ENCODE peak calls at places on chromosomes 6 and 20, in eight cellular contexts. B is pancreas; K is esophagus muscularis mucosa; Z is ovary; S is IMR-90; N is OCI-LY7; A is naive thymus-derived CD4-positive, alpha-beta T cell; E is K562. D is an unnamed sample. For H3K4me1, the result is how much of the 10 kb centered on the place peaks cover.

GRCh38 chr20:5160882-5161281 is 34.1 kb downstream of the CDS2 start:
- DNase-seq in K (no peak), B (no peak), N (no peak), A (no peak), Z (no peak), S (peak), E (no peak), D (no peak)

GRCh38 chr6:4179960-4180652 is 44.7 kb upstream of the ECI2 start:
- DNase-seq in A (no peak), Z (no peak), K (peak), B (no peak), N (no peak), S (peak), E (no peak), D (no peak)

GRCh38 chr6:55888917-55889316 is 13.5 kb upstream of the BMP5 start:
- DNase-seq in E (no peak), B (no peak), K (no peak), S (no peak), A (no peak), N (no peak), Z (no peak), D (no peak)

GRCh38 chr6:25050356-25050755 is 114.6 kb upstream of the RIPOR2 start:
- DNase-seq in Z (no peak), A (peak), S (peak), E (no peak), K (no peak), N (peak), B (no peak), D (no peak)

GRCh38 chr20:57659131-57659788 is 39.0 kb upstream of the ZBP1 start:
- DNase-seq in K (no peak), Z (peak), S (no peak), B (peak), A (no peak), N (no peak), E (no peak), D (no peak)

GRCh38 chr6:1461207-1461606 is 71.8 kb downstream of the FOXF2 start:
- DNase-seq in S (peak), E (no peak), B (no peak), N (no peak), A (no peak), K (no peak), Z (no peak), D (no peak)

GRCh38 chr20:20603339-20603990 is 109.0 kb downstream of the RALGAPA2 start:
- DNase-seq in K (no peak), N (peak), A (no peak), E (no peak), Z (no peak), B (no peak), S (no peak), D (no peak)

GRCh38 chr6:143027058-143027457 is 33.6 kb upstream of the AIG1 start:
- DNase-seq in E (no peak), K (no peak), A (peak), B (peak), Z (no peak), N (peak), S (peak), D (peak)

GRCh38 chr6:14211596-14211961 is 94.0 kb downstream of the CD83 start:
- DNase-seq in A (no peak), N (no peak), Z (peak), S (peak), K (no peak), B (peak), E (peak), D (peak)

GRCh38 chr20:36745234-36745926 is 510 bp downstream of the NDRG3 start:
- DNase-seq in A (peak), S (no peak), E (no peak), B (no peak), Z (no peak), K (no peak), N (peak), D (no peak)

GRCh38 chr6:133502451-133503259 is 261.5 kb downstream of the EYA4 start:
- DNase-seq in K (no peak), E (no peak), Z (peak), S (peak), B (no peak), N (no peak), A (no peak), D (no peak)

GRCh38 chr20:63771046-63771707 is 31.6 kb downstream of the SLC2A4RG start:
- DNase-seq in N (no peak), A (no peak), B (no peak), E (no peak), Z (no peak), S (no peak), K (no peak), D (no peak)

GRCh38 chr20:44967207-44967807 is 995 bp downstream of the STK4 start:
- DNase-seq in Z (no peak), N (peak), A (peak), K (no peak), E (no peak), S (no peak), B (no peak), D (no peak)

GRCh38 chr6:100504786-100505737 is 40.3 kb upstream of the SIM1 start:
- DNase-seq in K (no peak), E (no peak), B (no peak), Z (no peak), N (no peak), A (no peak), S (peak), D (no peak)

GRCh38 chr6:52423971-52424381 is 3.8 kb downstream of the EFHC1 start:
- DNase-seq in A (no peak), K (no peak), S (peak), B (no peak), E (no peak), Z (no peak), N (no peak), D (no peak)

GRCh38 chr6:160172704-160173103 is 51.1 kb downstream of the SLC22A1 start:
- DNase-seq in K (no peak), B (no peak), Z (no peak), E (no peak), N (no peak), S (no peak), A (no peak), D (no peak)

GRCh38 chr6:116010400-116011095 is 50.1 kb downstream of the FRK start:
- DNase-seq in K (no peak), Z (peak), N (peak), E (peak), B (peak), A (peak), S (peak), D (peak)

GRCh38 chr6:131029661-131030297 is 33.3 kb downstream of the EPB41L2 start:
- DNase-seq in E (no peak), B (no peak), S (peak), N (no peak), Z (no peak), A (no peak), K (no peak), D (no peak)

GRCh38 chr6:37554480-37554819 is 54.8 kb upstream of the CCDC167 start:
- DNase-seq in N (no peak), E (no peak), S (peak), K (no peak), A (no peak), Z (no peak), B (no peak), D (no peak)

GRCh38 chr6:35727206-35727934 is 9.5 kb upstream of the ARMC12 start:
- DNase-seq in N (peak), K (peak), S (peak), A (no peak), B (peak), Z (peak), E (peak), D (no peak)

GRCh38 chr6:33279971-33280511 is 3.1 kb downstream of the B3GALT4 start:
- DNase-seq in A (no peak), Z (no peak), B (no peak), K (no peak), N (peak), S (peak), E (peak), D (no peak)

GRCh38 chr6:39102024-39102820 is 12.8 kb downstream of the SAYSD1 start:
- DNase-seq in E (peak), S (peak), N (peak), K (peak), A (no peak), B (peak), Z (no peak), D (peak)

GRCh38 chr6:144361027-144361426 is 75.9 kb downstream of the UTRN start:
- DNase-seq in A (no peak), K (no peak), B (no peak), E (no peak), Z (no peak), N (no peak), S (no peak), D (no peak)

GRCh38 chr6:132236744-132237143 is 164.5 kb downstream of the MOXD1 start:
- DNase-seq in E (no peak), N (no peak), Z (no peak), B (no peak), A (no peak), S (peak), K (no peak), D (no peak)

GRCh38 chr20:1108437-1108920 is 9.9 kb upstream of the PSMF1 start:
- DNase-seq in B (peak), E (peak), Z (peak), N (peak), K (peak), A (peak), S (peak), D (peak)

GRCh38 chr6:75096986-75097385 is 108.9 kb downstream of the COL12A1 start:
- DNase-seq in S (no peak), B (no peak), Z (no peak), E (no peak), K (no peak), N (no peak), A (no peak), D (no peak)

GRCh38 chr6:65819152-65819551 is 112.1 kb upstream of the EYS start:
- DNase-seq in N (no peak), Z (no peak), E (no peak), K (no peak), B (no peak), S (no peak), A (no peak), D (no peak)

GRCh38 chr6:157487110-157487773 is 106.3 kb downstream of the ZDHHC14 start:
- DNase-seq in E (no peak), B (no peak), N (no peak), Z (no peak), S (no peak), K (no peak), A (no peak), D (no peak)

GRCh38 chr6:53461682-53462081 is 83.2 kb downstream of the GCLC start:
- DNase-seq in A (no peak), S (no peak), E (no peak), Z (no peak), B (no peak), K (no peak), N (no peak), D (no peak)

GRCh38 chr6:123551939-123552707 is 84.6 kb downstream of the TRDN start:
- DNase-seq in N (no peak), Z (no peak), A (no peak), B (no peak), S (no peak), K (no peak), E (no peak), D (no peak)

GRCh38 chr6:117906454-117906904 is 585 bp upstream of the SLC35F1 start:
- DNase-seq in S (no peak), A (no peak), K (no peak), N (no peak), Z (no peak), B (no peak), E (no peak), D (no peak)

GRCh38 chr20:8244637-8245036 is 112.6 kb downstream of the PLCB1 start:
- DNase-seq in S (peak), Z (no peak), E (no peak), B (no peak), A (no peak), N (no peak), K (no peak), D (no peak)

GRCh38 chr20:32472581-32473207 is 112.4 kb downstream of the NOL4L start:
- DNase-seq in E (no peak), Z (no peak), K (no peak), A (no peak), N (no peak), B (peak), S (no peak), D (no peak)

GRCh38 chr6:119630561-119631192 is 281.1 kb upstream of the MAN1A1 start:
- DNase-seq in N (no peak), Z (no peak), S (no peak), B (no peak), K (no peak), E (no peak), A (no peak), D (no peak)

GRCh38 chr6:25590986-25591385 is 61.0 kb upstream of the SCGN start:
- DNase-seq in Z (no peak), E (no peak), N (no peak), S (no peak), K (peak), B (no peak), A (no peak), D (no peak)

GRCh38 chr20:46367967-46368901 is 38.2 kb downstream of the ELMO2 start:
- DNase-seq in Z (no peak), S (no peak), E (peak), B (no peak), K (no peak), A (no peak), N (no peak), D (no peak)

GRCh38 chr20:34968020-34968775 is 12.5 kb downstream of the MYH7B start:
- DNase-seq in N (no peak), Z (no peak), S (no peak), E (no peak), B (no peak), K (no peak), A (no peak), D (no peak)

GRCh38 chr6:42372699-42373098 is 79.0 kb downstream of the TRERF1 start:
- DNase-seq in K (no peak), Z (no peak), E (no peak), A (no peak), N (no peak), B (no peak), S (no peak), D (no peak)

GRCh38 chr6:106511274-106512047 is 117.8 kb downstream of the RTN4IP1 start:
- DNase-seq in N (peak), S (no peak), Z (peak), K (no peak), B (peak), A (peak), E (no peak), D (no peak)

GRCh38 chr6:16836186-16836981 is 75.1 kb upstream of the ATXN1 start:
- DNase-seq in Z (no peak), B (no peak), E (no peak), N (no peak), S (peak), A (no peak), K (no peak), D (no peak)

DNA sequence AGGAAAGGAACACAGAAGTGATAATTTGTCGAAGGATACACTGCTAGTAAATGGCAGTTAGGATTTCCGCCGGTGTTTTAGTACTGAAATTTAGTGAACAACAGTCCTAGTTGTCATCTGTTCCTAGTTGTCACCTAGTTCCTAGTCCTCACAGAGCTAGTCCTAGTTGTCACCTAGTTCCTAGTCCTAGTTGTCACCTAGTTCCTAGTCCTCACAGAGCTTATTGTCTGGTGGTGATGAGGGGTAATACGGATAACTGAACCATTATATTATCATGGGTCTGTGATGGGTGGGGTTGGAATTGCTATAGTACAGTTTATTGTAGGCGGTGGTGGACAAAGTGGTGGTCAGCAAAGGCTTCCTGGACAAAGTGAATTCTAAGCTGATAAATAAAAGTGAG is 1.8 kb downstream of the SNRNP48 start:
- DNase-seq in N (no peak), B (no peak), A (no peak), K (no peak), S (no peak), Z (no peak), E (no peak), D (no peak)
- H3K4me3 ChIP-seq in N (peak), B (no peak), A (no peak), K (no peak), S (no peak), Z (no peak), E (no peak), D (no peak)

GRCh38 chr6:43670623-43670986 is 17.0 kb downstream of the MRPS18A start:
- DNase-seq in A (no peak), E (no peak), S (no peak), K (no peak), Z (no peak), B (no peak), N (no peak), D (no peak)

GRCh38 chr6:43668151-43669028 is 19.2 kb downstream of the MRPS18A start:
- DNase-seq in S (peak), A (peak), B (peak), K (no peak), E (peak), Z (peak), N (peak), D (no peak)

GRCh38 chr6:43671011-43671800 is 16.4 kb downstream of the MRPS18A start:
- DNase-seq in E (no peak), K (no peak), S (peak), Z (no peak), A (no peak), N (no peak), B (no peak), D (no peak)

GRCh38 chr6:43669050-43669921 is 18.3 kb downstream of the MRPS18A start:
- DNase-seq in Z (peak), B (no peak), K (no peak), S (peak), A (no peak), N (no peak), E (no peak), D (no peak)

GRCh38 chr6:43669922-43670622 is 17.5 kb downstream of the MRPS18A start:
- DNase-seq in S (no peak), B (no peak), E (peak), A (no peak), K (no peak), N (no peak), Z (no peak), D (no peak)
- H3K27ac ChIP-seq in S (no peak), B (no peak), E (peak), A (no peak), K (peak), N (no peak), Z (no peak), D (no peak)

GRCh38 chr20:25468126-25469075 is 60.9 kb downstream of the GINS1 start:
- DNase-seq in B (no peak), E (no peak), S (no peak), A (no peak), N (no peak), K (no peak), Z (no peak), D (no peak)

GRCh38 chr20:25471020-25471419 is 63.5 kb downstream of the GINS1 start:
- DNase-seq in N (no peak), Z (no peak), S (no peak), K (no peak), B (no peak), A (no peak), E (no peak), D (no peak)

GRCh38 chr20:25470045-25470444 is 62.6 kb downstream of the GINS1 start:
- DNase-seq in S (peak), N (peak), Z (no peak), K (no peak), E (peak), B (no peak), A (peak), D (peak)

GRCh38 chr20:25467441-25467840 is 60.0 kb downstream of the GINS1 start:
- DNase-seq in E (no peak), A (no peak), B (no peak), S (no peak), K (no peak), N (no peak), Z (no peak), D (no peak)

DNA sequence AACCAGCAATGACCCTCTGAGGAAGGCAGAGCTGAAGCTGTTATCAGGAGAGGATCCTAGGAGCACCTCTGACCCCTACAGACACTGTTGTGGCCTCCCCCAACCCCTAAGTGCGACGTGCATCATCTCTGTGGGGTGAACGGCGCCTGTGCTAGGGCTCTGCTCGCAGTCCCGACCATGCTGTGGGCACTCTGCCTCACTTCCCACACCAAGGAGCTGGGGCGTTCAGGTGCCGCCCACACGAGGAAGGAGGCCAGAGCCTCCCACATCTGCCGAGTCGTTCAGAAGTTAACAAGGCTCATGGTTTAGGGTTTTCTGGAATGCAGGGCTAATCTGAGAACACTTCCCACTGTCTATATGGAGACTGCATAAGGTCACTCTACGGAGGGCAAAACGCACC is 62.1 kb downstream of the GINS1 start:
- DNase-seq in B (no peak), A (no peak), N (no peak), S (no peak), Z (no peak), E (peak), K (no peak), D (no peak)
- H3K4me1 ChIP-seq in B (under half), A (under half), N (under half), S (under half), Z (under half), E (under half), K (under half), D (under half)

GRCh38 chr6:32168807-32169206 is 4.4 kb downstream of the EGFL8 start:
- DNase-seq in A (no peak), E (peak), Z (peak), K (no peak), S (peak), B (no peak), N (no peak), D (no peak)

GRCh38 chr6:32168350-32168749 is 4.0 kb downstream of the EGFL8 start:
- DNase-seq in N (peak), Z (no peak), B (no peak), S (no peak), E (no peak), A (no peak), K (no peak), D (no peak)

GRCh38 chr6:32166411-32167061 is 2.1 kb downstream of the EGFL8 start:
- DNase-seq in E (peak), S (no peak), A (no peak), B (no peak), N (no peak), Z (peak), K (no peak), D (no peak)

GRCh38 chr6:32167154-32167760 is 2.9 kb downstream of the EGFL8 start:
- DNase-seq in S (no peak), N (no peak), B (no peak), K (no peak), Z (no peak), E (no peak), A (no peak), D (no peak)

GRCh38 chr6:32167761-32168262 is 3.4 kb downstream of the EGFL8 start:
- DNase-seq in N (no peak), B (no peak), E (peak), Z (no peak), K (no peak), A (no peak), S (no peak), D (no peak)
- H3K4me3 ChIP-seq in N (no peak), B (no peak), E (no peak), Z (no peak), K (no peak), A (no peak), S (no peak), D (no peak)

GRCh38 chr20:23009636-23010035 is 25.5 kb upstream of the SSTR4 start:
- DNase-seq in Z (no peak), K (no peak), A (no peak), S (no peak), E (no peak), B (no peak), N (no peak), D (no peak)
- H3K27ac ChIP-seq in Z (no peak), K (no peak), A (no peak), S (no peak), E (no peak), B (no peak), N (no peak), D (no peak)

GRCh38 chr6:161684721-161685120 is 410.9 kb upstream of the AGPAT4 start:
- DNase-seq in Z (no peak), E (no peak), K (no peak), A (no peak), S (no peak), N (no peak), B (no peak), D (no peak)
- H3K4me1 ChIP-seq in Z (under half), E (under half), K (under half), A (under half), S (under half), N (under half), B (under half), D (under half)

D was measured in iPS DF 6.9.